ENCODE peak calls at places on chromosomes 6 and 20, in four cellular contexts. C is stimulated activated CD4-positive, alpha-beta T cell treated with anti-CD3 and anti-CD28 coated beads, Interleukin-4, amount 100 ng/mL, for 24 hours; S is Caco-2; K is gastrocnemius medialis. Q is an unnamed sample.

GRCh38 chr6:132404736-132405135 is 3.5 kb upstream of the MOXD1 start:
- DNase-seq in C (no peak), S (no peak), K (no peak), Q (no peak)

GRCh38 chr6:45472383-45472782 is 94.6 kb upstream of the SUPT3H start:
- DNase-seq in C (no peak), S (no peak), K (no peak), Q (peak)

GRCh38 chr6:134372603-134373281 is 54.8 kb upstream of the SGK1 start:
- DNase-seq in C (no peak), S (no peak), K (no peak), Q (peak)

GRCh38 chr6:113642714-113643442 is 214.3 kb upstream of the MARCKS start:
- DNase-seq in C (no peak), S (peak), K (no peak), Q (no peak)

GRCh38 chr20:44028868-44029847 is 114.5 kb downstream of the TOX2 start:
- DNase-seq in C (no peak), S (peak), K (no peak), Q (no peak)

GRCh38 chr6:33279971-33280511 is 3.1 kb downstream of the B3GALT4 start:
- DNase-seq in C (no peak), S (peak), K (no peak), Q (no peak)

GRCh38 chr6:8879334-8879733 is 444.0 kb upstream of the SLC35B3 start:
- DNase-seq in C (no peak), S (no peak), K (no peak), Q (no peak)

GRCh38 chr6:22072939-22073338 is 223.9 kb downstream of the PRL start:
- DNase-seq in C (no peak), S (no peak), K (no peak), Q (no peak)

GRCh38 chr20:19817017-19817416 is 59.0 kb downstream of the RIN2 start:
- DNase-seq in C (no peak), S (no peak), K (no peak), Q (no peak)

GRCh38 chr6:4672772-4673171 is 103.4 kb upstream of the CDYL start:
- DNase-seq in C (no peak), S (no peak), K (no peak), Q (no peak)

GRCh38 chr6:108760158-108761050 is 87.8 kb upstream of the ARMC2 start:
- DNase-seq in C (no peak), S (no peak), K (no peak), Q (no peak)

GRCh38 chr6:31174378-31174777 is 3.9 kb upstream of the POU5F1 start:
- DNase-seq in C (no peak), S (no peak), K (no peak), Q (no peak)

GRCh38 chr20:38091447-38092216 is 58.1 kb downstream of the RPRD1B start:
- DNase-seq in C (no peak), S (no peak), K (no peak), Q (peak)

GRCh38 chr20:54320148-54320607 is 112.3 kb downstream of the PFDN4 start:
- DNase-seq in C (no peak), S (no peak), K (no peak), Q (no peak)

GRCh38 chr6:168273483-168274045 is 46.0 kb downstream of the DACT2 start:
- DNase-seq in C (no peak), S (no peak), K (no peak), Q (no peak)

GRCh38 chr20:17541596-17541995 is 10.4 kb upstream of the BFSP1 start:
- DNase-seq in C (no peak), S (no peak), K (no peak), Q (no peak)

GRCh38 chr6:28606424-28607391 is 81.0 kb downstream of the GPX5 start:
- DNase-seq in C (peak), S (peak), K (no peak), Q (no peak)

GRCh38 chr6:98107801-98108200 is 726.6 kb upstream of the POU3F2 start:
- DNase-seq in C (no peak), S (no peak), K (no peak), Q (no peak)

GRCh38 chr20:63409834-63410435 is 48.8 kb upstream of the CHRNA4 start:
- DNase-seq in C (no peak), S (no peak), K (no peak), Q (no peak)

GRCh38 chr6:66851930-66852329 is 1144.9 kb upstream of the EYS start:
- DNase-seq in C (no peak), S (no peak), K (no peak), Q (no peak)

GRCh38 chr6:164453835-164454234 is 855.6 kb downstream of the C6orf118 start:
- DNase-seq in C (no peak), S (no peak), K (no peak), Q (no peak)

GRCh38 chr6:19921821-19922220 is 84.7 kb downstream of the ID4 start:
- DNase-seq in C (no peak), S (no peak), K (no peak), Q (no peak)

GRCh38 chr6:10136636-10137035 is 278.2 kb downstream of the TFAP2A start:
- DNase-seq in C (no peak), S (no peak), K (no peak), Q (no peak)

GRCh38 chr20:15818651-15819071 is 754.6 kb downstream of the KIF16B start:
- DNase-seq in C (no peak), S (no peak), K (no peak), Q (no peak)

GRCh38 chr20:9172908-9173307 is 104.0 kb downstream of the PLCB4 start:
- DNase-seq in C (no peak), S (no peak), K (no peak), Q (no peak)

GRCh38 chr6:11356404-11357155 is 124.1 kb upstream of the NEDD9 start:
- DNase-seq in C (no peak), S (no peak), K (no peak), Q (peak)

GRCh38 chr20:32581839-32582658 is 3.1 kb downstream of the NOL4L start:
- DNase-seq in C (no peak), S (no peak), K (no peak), Q (no peak)

Q was measured in Right ventricle myocardium superior.